ENCODE peak calls at places on chromosomes 7 and 10, in four cellular contexts. S, H, O and F are unnamed samples.

GRCh38 chr10:44281089-44281613 is 103.7 kb downstream of the CXCL12 start:
- DNase-seq in S (no peak), H (no peak), O (no peak), F (no peak)

GRCh38 chr10:27355918-27356573 is 115.4 kb upstream of the ACBD5 start:
- DNase-seq in S (no peak), H (no peak), O (no peak), F (no peak)

GRCh38 chr7:100897111-100897608 is 1.5 kb upstream of the ACHE start:
- DNase-seq in S (no peak), H (no peak), O (peak; percentile 78), F (no peak)

GRCh38 chr10:75019360-75019759 is 92.1 kb upstream of the SAMD8 start:
- DNase-seq in S (no peak), H (no peak), O (peak; percentile 40), F (no peak)

GRCh38 chr10:103637855-103638561 is 144.5 kb downstream of the NEURL1 start:
- DNase-seq in S (no peak), H (no peak), O (no peak), F (no peak)

GRCh38 chr10:62186999-62187695 is 81.5 kb downstream of the RTKN2 start:
- DNase-seq in S (no peak), H (no peak), O (no peak), F (no peak)

GRCh38 chr10:60611291-60611747 is 167.0 kb upstream of the CDK1 start:
- DNase-seq in S (no peak), H (peak; percentile 15), O (no peak), F (no peak)

GRCh38 chr7:117672433-117672832 is 192.6 kb downstream of the CFTR start:
- DNase-seq in S (no peak), H (no peak), O (no peak), F (no peak)

GRCh38 chr10:30467939-30468338 is 34.0 kb downstream of the MAP3K8 start:
- DNase-seq in S (no peak), H (no peak), O (no peak), F (no peak)

GRCh38 chr7:92916751-92917369 is 80.5 kb upstream of the CDK6 start:
- DNase-seq in S (no peak), H (peak; percentile 27), O (no peak), F (no peak)

GRCh38 chr7:50667789-50668226 is 102.6 kb upstream of the DDC start:
- DNase-seq in S (no peak), H (no peak), O (no peak), F (no peak)

GRCh38 chr10:46273506-46274477 is 13.0 kb upstream of the ANTXRL start:
- DNase-seq in S (no peak), H (peak; percentile 20), O (no peak), F (no peak)

GRCh38 chr10:26439436-26440090 is 1.4 kb downstream of the APBB1IP start:
- DNase-seq in S (no peak), H (no peak), O (no peak), F (no peak)

GRCh38 chr7:143887078-143887477 is 14.9 kb downstream of the TCAF1 start:
- DNase-seq in S (no peak), H (no peak), O (no peak), F (no peak)

GRCh38 chr10:133158756-133159610 is 1.0 kb upstream of the KNDC1 start:
- DNase-seq in S (no peak), H (no peak), O (peak; percentile 23), F (no peak)

GRCh38 chr7:28410628-28411578 is 1.4 kb upstream of the CREB5 start:
- DNase-seq in S (no peak), H (no peak), O (peak; percentile 22), F (no peak)

DNA sequence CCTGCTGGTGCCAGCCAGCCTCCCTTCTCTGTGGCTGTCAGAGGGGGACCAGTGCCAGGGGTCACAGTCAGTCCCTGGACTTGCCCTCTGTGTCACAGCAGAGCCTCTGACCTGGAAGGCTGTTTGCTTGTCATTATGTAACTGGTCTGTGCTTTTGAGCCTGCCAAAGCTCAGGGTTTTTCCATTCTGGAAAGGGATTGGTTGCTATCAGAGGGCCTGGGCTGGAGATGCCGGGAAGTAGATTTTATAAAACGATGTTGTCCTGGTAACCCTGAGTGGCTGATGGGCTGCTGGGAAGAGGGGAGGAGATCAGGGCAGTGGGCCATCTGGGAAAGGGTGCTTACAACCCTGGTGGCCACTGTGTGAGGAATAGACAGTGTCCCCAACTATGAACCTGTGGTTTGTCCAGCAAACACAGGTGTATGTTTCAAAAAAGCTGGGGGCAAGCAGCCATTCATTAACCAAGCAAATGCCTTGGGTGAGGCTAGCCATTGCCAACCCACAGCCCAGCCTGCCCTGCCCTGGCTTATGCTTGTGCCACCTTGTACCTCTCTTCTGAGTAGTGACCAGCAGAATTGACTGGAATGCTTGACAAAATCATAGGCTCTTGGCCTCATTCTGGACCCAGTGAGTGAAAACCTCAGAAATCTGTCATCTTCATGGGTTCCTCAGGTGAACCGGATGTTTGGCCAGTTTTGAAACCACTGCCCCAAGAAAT is 21.6 kb downstream of the SFTPD start:
- DNase-seq in S (no peak), H (peak; percentile 74), O (peak; percentile 5), F (no peak)
- TF ChIP-seq TAF1 in S (no peak), H (no peak), O (no peak), F (no peak)

DNA sequence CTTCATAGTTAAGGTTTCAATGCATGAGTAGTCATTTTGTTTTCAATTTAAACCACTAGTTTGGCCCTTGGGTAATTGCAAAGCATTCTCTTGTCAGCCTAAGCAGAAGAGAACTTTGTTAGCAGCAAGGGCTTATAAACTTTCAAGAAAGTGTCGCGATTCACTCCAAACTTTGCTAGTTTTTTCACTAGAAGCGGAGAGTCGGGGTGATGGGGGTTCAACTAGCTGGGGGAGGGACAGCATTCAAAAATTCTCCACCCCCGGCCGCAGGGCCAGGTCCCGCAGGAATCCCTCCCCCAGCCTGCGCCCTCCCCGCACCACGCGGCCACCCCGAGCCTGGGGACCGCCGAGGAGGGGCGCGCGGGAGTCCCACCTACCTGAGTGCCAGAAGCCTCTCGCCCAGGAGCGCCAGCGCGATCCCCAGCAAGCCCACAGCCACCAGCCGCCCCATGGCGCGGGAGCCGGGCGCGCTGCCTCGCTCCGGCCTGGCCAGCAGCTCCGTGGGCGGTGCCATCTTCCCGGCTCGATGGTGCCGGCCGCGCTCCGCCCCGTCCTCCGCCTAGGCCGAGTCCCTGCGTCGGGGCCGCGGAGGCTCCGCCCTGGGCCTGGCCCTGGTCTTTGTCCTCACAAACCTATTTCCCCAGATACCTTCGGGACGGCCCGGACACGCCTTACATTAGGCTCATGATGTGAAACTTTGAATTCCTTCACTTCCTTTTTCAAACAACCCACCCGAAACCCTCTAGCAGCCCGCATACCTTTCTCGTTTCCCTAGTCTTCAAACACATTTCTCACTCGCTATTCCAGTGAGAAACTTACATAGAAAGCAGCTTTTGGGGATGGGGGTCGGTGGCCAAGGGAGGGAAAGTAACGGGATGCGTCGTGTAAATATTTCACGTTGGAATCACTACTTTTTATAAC is at the start of gene PON2:
- DNase-seq in S (peak; percentile 53), H (peak; percentile 90), O (peak; percentile 80), F (peak; percentile 55)
- TF ChIP-seq ATF2 in S (no peak), H (peak; percentile 23), O (no peak), F (no peak)

GRCh38 chr7:20330797-20331230 is at the start of gene ITGB8:
- DNase-seq in S (no peak), H (no peak), O (peak; percentile 12), F (no peak)

GRCh38 chr7:20329389-20330175 is 1.1 kb upstream of the ITGB8 start:
- DNase-seq in S (no peak), H (peak; percentile 60), O (peak; percentile 37), F (peak; percentile 76)

GRCh38 chr7:20331912-20332317 is 1.2 kb downstream of the ITGB8 start:
- DNase-seq in S (no peak), H (no peak), O (no peak), F (no peak)

GRCh38 chr7:20330176-20330796 is 414 bp upstream of the ITGB8 start:
- DNase-seq in S (no peak), H (peak; percentile 36), O (peak; percentile 52), F (no peak)

DNA sequence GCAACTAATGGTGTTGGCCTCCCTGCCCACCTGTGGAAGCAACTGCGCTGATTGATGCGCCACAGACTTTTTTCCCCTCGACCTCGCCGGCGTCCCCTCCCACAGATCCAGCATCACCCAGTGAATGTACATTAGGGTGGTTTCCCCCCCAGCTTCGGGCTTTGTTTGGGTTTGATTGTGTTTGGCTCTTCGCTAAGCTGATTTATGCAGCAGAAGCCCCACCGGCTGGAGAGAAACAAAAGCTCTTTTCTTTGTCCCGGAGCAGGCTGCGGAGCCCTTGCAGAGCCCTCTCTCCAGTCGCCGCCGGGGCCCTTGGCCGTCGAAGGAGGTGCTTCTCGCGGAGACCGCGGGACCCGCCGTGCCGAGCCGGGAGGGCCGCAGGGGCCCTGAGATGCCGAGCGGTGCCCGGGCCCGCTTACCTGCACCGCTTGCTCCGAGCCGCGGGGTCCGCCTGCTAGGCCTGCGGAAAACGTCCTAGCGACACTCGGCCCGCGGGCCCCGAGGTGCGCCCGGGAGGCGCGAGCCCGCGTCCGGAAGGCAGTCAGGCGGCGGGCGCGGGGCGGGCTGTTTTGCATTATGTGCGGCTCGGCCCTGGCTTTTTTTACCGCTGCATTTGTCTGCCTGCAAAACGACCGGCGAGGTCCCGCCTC is 656 bp downstream of the ITGB8 start:
- DNase-seq in S (no peak), H (no peak), O (no peak), F (no peak)
- TF ChIP-seq TAF1 in S (peak; percentile 60), H (no peak), O (no peak), F (peak; percentile 38)

GRCh38 chr7:116354546-116355422 is 144.4 kb downstream of the TES start:
- DNase-seq in S (peak; percentile 19), H (peak; percentile 12), O (no peak), F (no peak)
- TF ChIP-seq ATF2 in S (no peak), H (no peak), O (no peak), F (no peak)

DNA sequence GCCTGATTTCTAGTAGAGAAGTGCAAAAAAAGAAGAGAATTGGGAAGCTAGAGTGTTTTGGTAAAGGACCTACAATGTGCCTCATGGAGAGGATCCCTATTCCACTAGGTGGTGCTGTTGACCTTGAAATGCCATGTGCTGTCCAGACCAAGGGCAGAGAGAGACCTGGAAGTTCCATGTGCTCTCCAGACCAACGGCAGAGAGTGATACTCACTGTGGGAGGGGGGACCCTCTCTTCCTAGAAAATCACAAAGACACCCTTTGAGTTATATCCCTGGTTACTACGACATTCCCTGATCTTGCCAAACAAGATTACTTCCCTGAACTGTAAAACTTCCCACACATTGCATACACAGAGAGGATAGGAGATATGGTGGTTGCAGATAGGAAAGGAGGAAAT is 212.7 kb upstream of the ZNF804B start:
- DNase-seq in S (peak; percentile 17), H (peak; percentile 58), O (peak; percentile 50), F (peak; percentile 20)
- TF ChIP-seq TAF1 in S (no peak), H (no peak), O (no peak), F (no peak)

GRCh38 chr7:126792501-126792900 is 460.2 kb downstream of the GRM8 start:
- DNase-seq in S (no peak), H (no peak), O (no peak), F (no peak)

GRCh38 chr7:126791306-126791705 is 461.4 kb downstream of the GRM8 start:
- DNase-seq in S (no peak), H (no peak), O (no peak), F (no peak)

GRCh38 chr7:126790763-126791162 is 462.0 kb downstream of the GRM8 start:
- DNase-seq in S (no peak), H (no peak), O (no peak), F (no peak)
- TF ChIP-seq ATF2 in S (no peak), H (no peak), O (no peak), F (no peak)